ENCODE peak calls at places on chromosome 16, in four cellular contexts. W, D, I and Q are unnamed samples.

GRCh38 chr16:71552698-71553503 is 24.0 kb downstream of the TAT start:
- DNase-seq in W (no peak), I (no peak), D (no peak), Q (no peak)

GRCh38 chr16:3696425-3697218 is 20.7 kb downstream of the TRAP1 start:
- DNase-seq in I (no peak), W (no peak), D (peak; percentile 78), Q (peak; percentile 89)

GRCh38 chr16:29816694-29817441 is 916 bp downstream of the PAGR1 start:
- DNase-seq in W (peak; percentile 24), I (no peak), D (no peak), Q (no peak)

GRCh38 chr16:27446721-27447120 is 44.7 kb downstream of the IL21R start:
- DNase-seq in D (no peak), W (peak; percentile 24), I (no peak), Q (no peak)

GRCh38 chr16:57422026-57422944 is 17.7 kb downstream of the CCL17 start:
- DNase-seq in W (no peak), D (peak; percentile 23), I (no peak), Q (peak; percentile 5)

GRCh38 chr16:70735141-70735979 is 49.5 kb upstream of the MTSS2 start:
- DNase-seq in W (no peak), I (no peak), D (peak; percentile 22), Q (no peak)

GRCh38 chr16:1981972-1982574 is 804 bp upstream of the NOXO1 start:
- DNase-seq in I (no peak), D (no peak), W (no peak), Q (no peak)

GRCh38 chr16:4679854-4680636 is 13.3 kb upstream of the NUDT16L1 start:
- DNase-seq in I (no peak), W (no peak), D (no peak), Q (no peak)

GRCh38 chr16:81885976-81886586 is 107.0 kb downstream of the PLCG2 start:
- DNase-seq in W (no peak), D (no peak), I (no peak), Q (no peak)

GRCh38 chr16:73056383-73056782 is 8.5 kb upstream of the ZFHX3 start:
- DNase-seq in I (no peak), D (no peak), W (no peak), Q (no peak)

GRCh38 chr16:7679899-7680298 is 347.3 kb downstream of the RBFOX1 start:
- DNase-seq in I (no peak), W (no peak), D (no peak), Q (no peak)

GRCh38 chr16:48608871-48609452 is 1.0 kb downstream of the N4BP1 start:
- DNase-seq in I (no peak), W (no peak), D (no peak), Q (no peak)

GRCh38 chr16:49581630-49582298 is 208.2 kb downstream of the C16orf78 start:
- DNase-seq in I (no peak), D (no peak), W (no peak), Q (no peak)

GRCh38 chr16:50269061-50269705 is 2.8 kb downstream of the ADCY7 start:
- DNase-seq in W (no peak), D (no peak), I (no peak), Q (no peak)

GRCh38 chr16:30957456-30958163 is at the start of gene SETD1A:
- DNase-seq in I (peak; percentile 91), W (peak; percentile 89), D (peak; percentile 80), Q (peak; percentile 75)

GRCh38 chr16:15034266-15035162 is 21.4 kb downstream of the NTAN1 start:
- DNase-seq in D (no peak), I (no peak), W (no peak), Q (no peak)